ENCODE peak calls at places on chromosomes 4 and X, in four cellular contexts. One of them, this sample, is unnamed.

GRCh38 chr4:128388352-128388630 is 100.7 kb upstream of the PGRMC2 start:
- DNase-seq in GM12878: no peak
- DNase-seq in HepG2: no peak
- DNase-seq in K562: no peak
- DNase-seq in this sample: no peak

GRCh38 chrX:153739754-153740486 is 15.3 kb downstream of the ABCD1 start:
- DNase-seq in GM12878: no peak
- DNase-seq in HepG2: no peak
- DNase-seq in K562: no peak
- DNase-seq in this sample: no peak

GRCh38 chr4:67393699-67394281 is 151.5 kb downstream of the CENPC start:
- DNase-seq in GM12878: no peak
- DNase-seq in HepG2: peak; percentile 15
- DNase-seq in K562: peak; percentile 64
- DNase-seq in this sample: no peak

GRCh38 chr4:92265066-92265465 is 38.7 kb upstream of the GRID2 start:
- DNase-seq in GM12878: no peak
- DNase-seq in HepG2: no peak
- DNase-seq in K562: no peak
- DNase-seq in this sample: no peak

GRCh38 chr4:158826882-158827281 is 58.1 kb downstream of the FNIP2 start:
- DNase-seq in GM12878: no peak
- DNase-seq in HepG2: peak; percentile 94
- DNase-seq in K562: no peak
- DNase-seq in this sample: no peak

GRCh38 chrX:148682206-148682605 is 181.8 kb downstream of the AFF2 start:
- DNase-seq in GM12878: no peak
- DNase-seq in HepG2: no peak
- DNase-seq in K562: no peak
- DNase-seq in this sample: no peak

GRCh38 chrX:131816551-131817136 is 206.5 kb upstream of the STK26 start:
- DNase-seq in GM12878: peak; percentile 90
- DNase-seq in HepG2: no peak
- DNase-seq in K562: no peak
- DNase-seq in this sample: no peak

GRCh38 chr4:2837110-2837903 is 6.3 kb upstream of the ADD1 start:
- DNase-seq in GM12878: no peak
- DNase-seq in HepG2: no peak
- DNase-seq in K562: no peak
- DNase-seq in this sample: peak; percentile 47

GRCh38 chrX:112066813-112067212 is 15.8 kb downstream of the TRPC5 start:
- DNase-seq in GM12878: peak; percentile 34
- DNase-seq in HepG2: no peak
- DNase-seq in K562: no peak
- DNase-seq in this sample: no peak

GRCh38 chr4:138759508-138759907 is 256.1 kb upstream of the NOCT start:
- DNase-seq in GM12878: no peak
- DNase-seq in HepG2: no peak
- DNase-seq in K562: no peak
- DNase-seq in this sample: no peak

GRCh38 chrX:104085919-104086318 is 9.9 kb upstream of the TMSB15C start:
- DNase-seq in GM12878: no peak
- DNase-seq in HepG2: no peak
- DNase-seq in K562: no peak
- DNase-seq in this sample: no peak

GRCh38 chrX:77447339-77448149 is at the start of gene FGF16:
- DNase-seq in GM12878: no peak
- DNase-seq in HepG2: no peak
- DNase-seq in K562: no peak
- DNase-seq in this sample: no peak

GRCh38 chrX:136047969-136048368 is 62.7 kb downstream of the SLC9A6 start:
- DNase-seq in GM12878: no peak
- DNase-seq in HepG2: no peak
- DNase-seq in K562: no peak
- DNase-seq in this sample: no peak

GRCh38 chrX:124230573-124231300 is 101.7 kb upstream of the TEX13D start:
- DNase-seq in GM12878: no peak
- DNase-seq in HepG2: no peak
- DNase-seq in K562: no peak
- DNase-seq in this sample: no peak

GRCh38 chr4:82525287-82525898 is 36.4 kb downstream of the TMEM150C start:
- DNase-seq in GM12878: no peak
- DNase-seq in HepG2: no peak
- DNase-seq in K562: no peak
- DNase-seq in this sample: no peak

GRCh38 chr4:91830681-91831395 is 472.9 kb upstream of the GRID2 start:
- DNase-seq in GM12878: no peak
- DNase-seq in HepG2: no peak
- DNase-seq in K562: no peak
- DNase-seq in this sample: no peak

GRCh38 chrX:87900320-87900908 is 382.8 kb downstream of the KLHL4 start:
- DNase-seq in GM12878: peak; percentile 50
- DNase-seq in HepG2: no peak
- DNase-seq in K562: no peak
- DNase-seq in this sample: no peak

GRCh38 chrX:55908685-55909212 is 191.2 kb downstream of the RRAGB start:
- DNase-seq in GM12878: no peak
- DNase-seq in HepG2: no peak
- DNase-seq in K562: no peak
- DNase-seq in this sample: peak; percentile 46

DNA sequence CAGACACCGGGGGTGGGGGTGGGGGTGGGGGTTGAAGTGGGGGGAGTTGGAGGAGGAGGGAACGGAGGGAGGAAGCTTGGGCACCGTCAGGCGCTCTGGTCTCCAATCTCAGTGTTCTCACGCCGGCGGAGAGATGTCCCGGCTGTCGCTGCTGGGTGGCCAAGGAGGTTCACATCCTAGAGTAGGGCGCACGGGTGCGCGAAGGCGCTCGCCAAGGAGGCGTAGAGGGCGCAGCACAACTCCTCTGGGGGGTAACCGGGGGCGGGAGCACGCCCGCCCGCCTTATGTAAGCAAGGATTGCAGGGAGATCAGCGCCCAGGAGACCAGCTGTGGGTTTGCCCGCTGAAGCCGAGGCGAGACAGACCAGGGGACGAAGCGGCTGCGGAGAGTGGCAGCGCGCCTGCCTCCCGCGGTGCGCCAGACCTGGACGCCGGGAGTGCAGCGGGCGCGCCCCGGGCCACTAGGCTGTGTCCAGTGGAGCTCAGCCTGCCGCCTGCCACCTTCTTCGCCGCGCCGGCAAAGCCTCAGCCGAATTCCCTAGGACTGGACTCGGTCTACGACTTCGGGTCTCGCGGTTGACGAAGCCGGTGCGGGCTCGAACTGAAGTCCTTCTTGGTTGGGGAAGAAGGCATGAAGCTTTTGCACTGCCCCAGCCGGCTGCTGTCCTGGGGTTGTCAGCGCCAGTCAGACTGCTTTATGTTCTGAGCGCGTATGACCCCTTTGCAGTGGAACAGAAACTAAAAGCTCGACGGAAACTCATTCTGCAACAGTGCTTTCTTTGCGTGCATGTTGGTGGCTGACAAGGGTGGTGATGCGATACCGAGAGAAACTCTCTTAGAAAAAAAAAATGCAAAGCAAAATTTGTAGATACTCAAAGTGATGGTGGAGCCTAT is 719 bp upstream of the UNC5C start:
- DNase-seq in GM12878: peak; percentile 38
- DNase-seq in HepG2: no peak
- DNase-seq in K562: no peak
- DNase-seq in this sample: no peak
- TF ChIP-seq BRCA1 in GM12878: no peak
- TF ChIP-seq BRCA1 in HepG2: no peak
- TF ChIP-seq BRCA1 in K562: no peak
- TF ChIP-seq BRCA1 in this sample: no peak

GRCh38 chrX:110665636-110666035 is 130.0 kb downstream of the CHRDL1 start:
- DNase-seq in GM12878: no peak
- DNase-seq in HepG2: peak; percentile 7
- DNase-seq in K562: peak; percentile 33
- DNase-seq in this sample: no peak
- TF ChIP-seq YY1 in GM12878: no peak
- TF ChIP-seq YY1 in HepG2: no peak
- TF ChIP-seq YY1 in K562: no peak
- TF ChIP-seq YY1 in this sample: no peak

GRCh38 chrX:29911673-29912072 is 303.7 kb upstream of the MAGEB2 start:
- DNase-seq in GM12878: no peak
- DNase-seq in HepG2: no peak
- DNase-seq in K562: no peak
- DNase-seq in this sample: no peak

GRCh38 chrX:29913647-29914046 is 301.7 kb upstream of the MAGEB2 start:
- DNase-seq in GM12878: no peak
- DNase-seq in HepG2: no peak
- DNase-seq in K562: no peak
- DNase-seq in this sample: no peak
- H3K4me2 ChIP-seq in GM12878: no peak overlapping the region
- H3K4me2 ChIP-seq in HepG2: no peak overlapping the region
- H3K4me2 ChIP-seq in K562: no peak overlapping the region
- H3K4me2 ChIP-seq in this sample: no peak overlapping the region

DNA sequence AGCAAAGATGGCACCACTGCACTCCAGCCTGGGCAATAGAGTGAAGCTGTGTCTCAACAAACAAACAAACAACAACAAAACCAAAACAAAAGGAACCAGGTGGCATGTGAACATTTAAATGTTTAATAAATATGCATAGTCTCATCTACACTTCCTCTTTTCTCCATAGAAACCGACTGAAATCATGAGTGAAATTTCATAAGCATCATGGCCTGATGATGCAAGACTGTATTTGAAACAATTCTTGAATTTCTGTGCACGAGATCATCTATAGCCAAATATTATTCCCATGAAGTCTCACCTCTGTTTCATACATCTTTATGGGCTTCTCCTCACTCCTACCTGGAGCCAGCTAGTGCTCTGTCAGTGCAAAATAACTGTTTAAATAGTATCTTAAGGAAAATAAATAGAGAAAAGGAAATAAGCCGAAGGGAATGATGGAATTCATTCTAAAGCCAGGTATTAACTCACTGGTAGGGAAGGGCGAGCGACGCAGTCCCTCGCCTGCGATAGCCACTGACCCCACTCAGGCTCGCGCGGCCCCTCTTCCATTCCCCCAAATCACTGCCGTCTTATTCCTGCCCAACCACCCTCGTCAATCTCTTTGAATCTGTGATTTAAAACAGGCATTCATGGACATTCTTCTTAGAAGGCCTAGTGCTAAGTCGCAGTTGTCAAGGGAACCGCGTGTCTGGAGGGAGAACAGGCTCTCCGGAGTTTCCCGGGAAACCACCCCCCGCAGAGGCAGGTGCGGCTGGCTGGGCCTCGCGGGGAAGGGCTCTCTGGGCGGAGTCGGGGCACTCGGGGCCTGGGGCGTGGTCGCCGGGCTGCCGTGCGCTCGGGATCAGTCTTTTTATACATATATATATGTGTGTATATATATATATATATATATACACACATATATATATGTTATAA is 52.4 kb upstream of the TRIM2 start:
- DNase-seq in GM12878: no peak
- DNase-seq in HepG2: no peak
- DNase-seq in K562: no peak
- DNase-seq in this sample: no peak
- TF ChIP-seq BRCA1 in GM12878: no peak
- TF ChIP-seq BRCA1 in HepG2: no peak
- TF ChIP-seq BRCA1 in K562: no peak
- TF ChIP-seq BRCA1 in this sample: no peak

GRCh38 chrX:116607766-116608165 is 145.0 kb upstream of the CT83 start:
- DNase-seq in GM12878: no peak
- DNase-seq in HepG2: no peak
- DNase-seq in K562: no peak
- DNase-seq in this sample: no peak
- TF ChIP-seq YY1 in GM12878: no peak
- TF ChIP-seq YY1 in HepG2: no peak
- TF ChIP-seq YY1 in K562: no peak
- TF ChIP-seq YY1 in this sample: no peak

GRCh38 chr4:151184523-151185458 is 85.4 kb downstream of the RPS3A start:
- DNase-seq in GM12878: no peak
- DNase-seq in HepG2: peak; percentile 9
- DNase-seq in K562: no peak
- DNase-seq in this sample: no peak
- H3K4me2 ChIP-seq in GM12878: no peak overlapping the region
- H3K4me2 ChIP-seq in HepG2: no peak overlapping the region
- H3K4me2 ChIP-seq in K562: no peak overlapping the region
- H3K4me2 ChIP-seq in this sample: no peak overlapping the region

DNA sequence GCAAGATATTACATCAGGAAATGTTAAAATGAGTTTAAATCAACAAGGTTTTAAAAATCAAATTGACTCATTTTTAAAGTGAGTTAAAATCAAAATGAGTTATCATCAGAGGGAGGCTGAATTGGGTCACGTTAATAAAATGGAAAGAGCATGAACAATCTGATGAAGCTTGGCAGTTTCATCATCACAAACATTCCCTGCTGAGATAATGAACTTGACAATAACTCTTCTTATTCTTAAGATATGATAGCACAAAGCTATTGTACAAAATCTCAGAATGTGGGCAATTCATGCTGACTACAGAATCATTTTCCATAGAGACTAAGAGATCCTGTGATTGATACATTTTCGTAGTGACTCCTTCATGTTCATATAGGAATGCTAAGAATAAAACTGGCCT is 1086.7 kb downstream of the STIM2 start:
- DNase-seq in GM12878: no peak
- DNase-seq in HepG2: no peak
- DNase-seq in K562: no peak
- DNase-seq in this sample: no peak
- TF ChIP-seq BRCA1 in GM12878: no peak
- TF ChIP-seq BRCA1 in HepG2: no peak
- TF ChIP-seq BRCA1 in K562: no peak
- TF ChIP-seq BRCA1 in this sample: no peak

This sample was measured in H1.